ENCODE peak calls at places on chromosomes 5 and 9, in five cellular contexts. One of them, this sample, is unnamed.

GRCh38 chr5:54637654-54638053 is 120.1 kb downstream of the SNX18 start:
- DNase-seq in activated T-helper 1 cell treated with anti-CD3 and anti-CD28 coated beads, Interleukin-2, amount 50 U/mL, for 16 hours: no peak
- DNase-seq in left lobe of liver: no peak
- DNase-seq in bronchial epithelial cell: peak
- DNase-seq in NAMALWA: no peak
- DNase-seq in this sample: no peak

GRCh38 chr9:68983008-68983411 is 30.9 kb downstream of the PRKACG start:
- DNase-seq in bronchial epithelial cell: no peak
- DNase-seq in NAMALWA: peak
- DNase-seq in activated T-helper 1 cell treated with anti-CD3 and anti-CD28 coated beads, Interleukin-2, amount 50 U/mL, for 16 hours: no peak
- DNase-seq in left lobe of liver: no peak
- DNase-seq in this sample: no peak

GRCh38 chr9:98074119-98074990 is 17.8 kb downstream of the NANS start:
- DNase-seq in NAMALWA: peak
- DNase-seq in left lobe of liver: peak
- DNase-seq in activated T-helper 1 cell treated with anti-CD3 and anti-CD28 coated beads, Interleukin-2, amount 50 U/mL, for 16 hours: peak
- DNase-seq in bronchial epithelial cell: peak
- DNase-seq in this sample: peak

GRCh38 chr5:158435161-158435616 is 576.2 kb upstream of the CLINT1 start:
- DNase-seq in bronchial epithelial cell: peak
- DNase-seq in left lobe of liver: no peak
- DNase-seq in NAMALWA: peak
- DNase-seq in activated T-helper 1 cell treated with anti-CD3 and anti-CD28 coated beads, Interleukin-2, amount 50 U/mL, for 16 hours: no peak
- DNase-seq in this sample: no peak

GRCh38 chr9:115671911-115672310 is 481.7 kb upstream of the PAPPA start:
- DNase-seq in left lobe of liver: no peak
- DNase-seq in bronchial epithelial cell: no peak
- DNase-seq in NAMALWA: no peak
- DNase-seq in activated T-helper 1 cell treated with anti-CD3 and anti-CD28 coated beads, Interleukin-2, amount 50 U/mL, for 16 hours: no peak
- DNase-seq in this sample: no peak

GRCh38 chr9:123265833-123266232 is 2.6 kb downstream of the STRBP start:
- DNase-seq in bronchial epithelial cell: no peak
- DNase-seq in left lobe of liver: no peak
- DNase-seq in activated T-helper 1 cell treated with anti-CD3 and anti-CD28 coated beads, Interleukin-2, amount 50 U/mL, for 16 hours: no peak
- DNase-seq in NAMALWA: peak
- DNase-seq in this sample: no peak

GRCh38 chr5:135721548-135722090 is 112.8 kb upstream of the SLC25A48 start:
- DNase-seq in activated T-helper 1 cell treated with anti-CD3 and anti-CD28 coated beads, Interleukin-2, amount 50 U/mL, for 16 hours: no peak
- DNase-seq in bronchial epithelial cell: no peak
- DNase-seq in left lobe of liver: no peak
- DNase-seq in NAMALWA: no peak
- DNase-seq in this sample: no peak

GRCh38 chr9:17742065-17742464 is 163.2 kb downstream of the SH3GL2 start:
- DNase-seq in activated T-helper 1 cell treated with anti-CD3 and anti-CD28 coated beads, Interleukin-2, amount 50 U/mL, for 16 hours: no peak
- DNase-seq in bronchial epithelial cell: no peak
- DNase-seq in left lobe of liver: no peak
- DNase-seq in NAMALWA: no peak
- DNase-seq in this sample: no peak

GRCh38 chr9:21964925-21965385 is 29.2 kb downstream of the CDKN2A start:
- DNase-seq in bronchial epithelial cell: peak
- DNase-seq in NAMALWA: peak
- DNase-seq in activated T-helper 1 cell treated with anti-CD3 and anti-CD28 coated beads, Interleukin-2, amount 50 U/mL, for 16 hours: no peak
- DNase-seq in left lobe of liver: peak
- DNase-seq in this sample: no peak

GRCh38 chr9:115513148-115513547 is 395.2 kb upstream of the TNC start:
- DNase-seq in bronchial epithelial cell: no peak
- DNase-seq in left lobe of liver: no peak
- DNase-seq in NAMALWA: no peak
- DNase-seq in activated T-helper 1 cell treated with anti-CD3 and anti-CD28 coated beads, Interleukin-2, amount 50 U/mL, for 16 hours: no peak
- DNase-seq in this sample: no peak

GRCh38 chr5:137828664-137829063 is 39.0 kb upstream of the MYOT start:
- DNase-seq in bronchial epithelial cell: no peak
- DNase-seq in left lobe of liver: no peak
- DNase-seq in NAMALWA: no peak
- DNase-seq in activated T-helper 1 cell treated with anti-CD3 and anti-CD28 coated beads, Interleukin-2, amount 50 U/mL, for 16 hours: no peak
- DNase-seq in this sample: no peak

GRCh38 chr5:179316111-179316551 is 29.1 kb downstream of the ADAMTS2 start:
- DNase-seq in bronchial epithelial cell: no peak
- DNase-seq in left lobe of liver: no peak
- DNase-seq in activated T-helper 1 cell treated with anti-CD3 and anti-CD28 coated beads, Interleukin-2, amount 50 U/mL, for 16 hours: no peak
- DNase-seq in NAMALWA: no peak
- DNase-seq in this sample: no peak

GRCh38 chr9:1298027-1298426 is 247.9 kb downstream of the DMRT2 start:
- DNase-seq in bronchial epithelial cell: no peak
- DNase-seq in NAMALWA: no peak
- DNase-seq in left lobe of liver: no peak
- DNase-seq in activated T-helper 1 cell treated with anti-CD3 and anti-CD28 coated beads, Interleukin-2, amount 50 U/mL, for 16 hours: no peak
- DNase-seq in this sample: no peak

This sample was measured in D341Med.